ENCODE peak calls at places on chromosomes 1 and 21, in four cellular contexts. One of them, this sample, is unnamed.

GRCh38 chr1:869499-870244 is 54.1 kb upstream of the SAMD11 start:
- DNase-seq in GM23248: peak
- DNase-seq in fibroblast of lung: peak
- DNase-seq in K562: peak
- DNase-seq in this sample: peak

GRCh38 chr1:182120411-182121258 is 59.1 kb upstream of the ZNF648 start:
- DNase-seq in GM23248: no peak
- DNase-seq in fibroblast of lung: no peak
- DNase-seq in K562: no peak
- DNase-seq in this sample: no peak

GRCh38 chr1:227004796-227005195 is 64.7 kb downstream of the COQ8A start:
- DNase-seq in GM23248: no peak
- DNase-seq in fibroblast of lung: no peak
- DNase-seq in K562: no peak
- DNase-seq in this sample: no peak

GRCh38 chr1:221779771-221780170 is 37.9 kb upstream of the DUSP10 start:
- DNase-seq in GM23248: no peak
- DNase-seq in fibroblast of lung: no peak
- DNase-seq in K562: no peak
- DNase-seq in this sample: no peak

GRCh38 chr1:46483597-46483996 is 6.0 kb upstream of the DMBX1 start:
- DNase-seq in GM23248: no peak
- DNase-seq in fibroblast of lung: no peak
- DNase-seq in K562: no peak
- DNase-seq in this sample: no peak

GRCh38 chr1:165815725-165816124 is 11.7 kb upstream of the UCK2 start:
- DNase-seq in GM23248: peak
- DNase-seq in fibroblast of lung: no peak
- DNase-seq in K562: no peak
- DNase-seq in this sample: peak

GRCh38 chr1:223341111-223341510 is 22.9 kb downstream of the SUSD4 start:
- DNase-seq in GM23248: peak
- DNase-seq in fibroblast of lung: peak
- DNase-seq in K562: no peak
- DNase-seq in this sample: peak

GRCh38 chr21:25578070-25578961 is 29.0 kb downstream of the MRPL39 start:
- DNase-seq in GM23248: no peak
- DNase-seq in fibroblast of lung: no peak
- DNase-seq in K562: no peak
- DNase-seq in this sample: no peak

GRCh38 chr1:166233750-166234366 is 67.1 kb upstream of the FAM78B start:
- DNase-seq in GM23248: no peak
- DNase-seq in fibroblast of lung: no peak
- DNase-seq in K562: no peak
- DNase-seq in this sample: no peak

GRCh38 chr21:38680401-38680800 is 125.3 kb upstream of the ETS2 start:
- DNase-seq in GM23248: peak
- DNase-seq in fibroblast of lung: no peak
- DNase-seq in K562: no peak
- DNase-seq in this sample: no peak

GRCh38 chr1:208245185-208245705 is 1.1 kb upstream of the PLXNA2 start:
- DNase-seq in GM23248: peak
- DNase-seq in fibroblast of lung: peak
- DNase-seq in K562: peak
- DNase-seq in this sample: peak

GRCh38 chr1:208242829-208243521 is 1.2 kb downstream of the PLXNA2 start:
- DNase-seq in GM23248: peak
- DNase-seq in fibroblast of lung: peak
- DNase-seq in K562: peak
- DNase-seq in this sample: peak

GRCh38 chr1:208244584-208244916 is 366 bp upstream of the PLXNA2 start:
- DNase-seq in GM23248: no peak
- DNase-seq in fibroblast of lung: no peak
- DNase-seq in K562: no peak
- DNase-seq in this sample: no peak

GRCh38 chr1:208243522-208243850 is 698 bp downstream of the PLXNA2 start:
- DNase-seq in GM23248: peak
- DNase-seq in fibroblast of lung: no peak
- DNase-seq in K562: peak
- DNase-seq in this sample: no peak

GRCh38 chr1:208243851-208244583 is at the start of gene PLXNA2:
- DNase-seq in GM23248: peak
- DNase-seq in fibroblast of lung: peak
- DNase-seq in K562: peak
- DNase-seq in this sample: peak
- TF ChIP-seq EZH2 in GM23248: no peak
- TF ChIP-seq EZH2 in fibroblast of lung: no peak
- TF ChIP-seq EZH2 in K562: no peak
- TF ChIP-seq EZH2 in this sample: no peak

GRCh38 chr1:118999348-119000071 is 11.4 kb upstream of the TBX15 start:
- DNase-seq in GM23248: no peak
- DNase-seq in fibroblast of lung: no peak
- DNase-seq in K562: no peak
- DNase-seq in this sample: no peak

GRCh38 chr1:119003413-119004128 is 15.4 kb upstream of the TBX15 start:
- DNase-seq in GM23248: no peak
- DNase-seq in fibroblast of lung: no peak
- DNase-seq in K562: no peak
- DNase-seq in this sample: no peak

GRCh38 chr1:119001181-119002018 is 13.3 kb upstream of the TBX15 start:
- DNase-seq in GM23248: peak
- DNase-seq in fibroblast of lung: no peak
- DNase-seq in K562: no peak
- DNase-seq in this sample: no peak

GRCh38 chr1:118998171-118998570 is 10.0 kb upstream of the TBX15 start:
- DNase-seq in GM23248: no peak
- DNase-seq in fibroblast of lung: no peak
- DNase-seq in K562: no peak
- DNase-seq in this sample: no peak

DNA sequence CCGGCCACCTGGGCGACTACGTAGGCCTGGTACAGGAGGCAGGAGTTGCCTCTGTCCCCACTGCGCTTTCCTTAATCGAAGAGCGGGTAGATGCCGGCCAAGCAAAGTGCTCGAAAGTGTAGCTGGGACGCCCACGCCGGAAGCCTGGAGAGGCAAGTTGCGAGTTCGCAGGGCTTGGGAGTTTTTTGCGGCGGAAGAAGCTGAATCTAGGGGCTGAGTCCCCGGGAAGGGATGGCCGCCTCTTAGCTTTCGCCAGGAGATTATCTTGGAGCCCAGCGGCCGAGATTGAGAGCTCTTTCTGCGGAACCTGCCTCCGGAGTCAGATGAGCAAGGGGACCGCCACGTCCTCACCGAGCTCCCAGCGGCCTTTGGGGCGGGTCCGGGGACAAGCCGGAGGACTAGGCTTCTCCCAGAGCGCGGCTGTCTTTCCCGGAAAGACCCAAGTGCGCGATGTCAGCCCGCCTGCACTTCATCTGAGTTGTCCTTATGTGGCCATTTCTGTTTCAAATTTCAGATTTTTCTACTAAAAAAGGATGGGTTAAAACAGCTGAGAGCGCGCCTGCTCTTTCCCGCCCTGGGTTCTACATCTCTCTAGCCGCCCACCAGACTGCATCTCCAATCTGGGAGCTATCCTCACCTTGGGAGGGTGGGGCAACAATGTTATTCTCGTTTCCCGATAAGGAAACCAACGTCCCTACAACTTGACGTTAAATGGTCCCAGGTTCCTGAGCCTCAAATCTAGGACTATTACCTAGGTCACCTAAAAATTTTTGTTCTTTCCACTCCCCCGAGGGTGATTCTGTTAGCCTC is 12.4 kb upstream of the TBX15 start:
- DNase-seq in GM23248: peak
- DNase-seq in fibroblast of lung: no peak
- DNase-seq in K562: no peak
- DNase-seq in this sample: no peak
- TF ChIP-seq EZH2 in GM23248: no peak
- TF ChIP-seq EZH2 in fibroblast of lung: peak
- TF ChIP-seq EZH2 in K562: no peak
- TF ChIP-seq EZH2 in this sample: peak

GRCh38 chr1:18645172-18646090 is 14.8 kb downstream of the PAX7 start:
- DNase-seq in GM23248: no peak
- DNase-seq in fibroblast of lung: no peak
- DNase-seq in K562: no peak
- DNase-seq in this sample: no peak

GRCh38 chr1:18644469-18645171 is 14.0 kb downstream of the PAX7 start:
- DNase-seq in GM23248: no peak
- DNase-seq in fibroblast of lung: no peak
- DNase-seq in K562: no peak
- DNase-seq in this sample: no peak

GRCh38 chr1:18643154-18644012 is 12.7 kb downstream of the PAX7 start:
- DNase-seq in GM23248: no peak
- DNase-seq in fibroblast of lung: no peak
- DNase-seq in K562: no peak
- DNase-seq in this sample: no peak

GRCh38 chr1:18642278-18643095 is 11.8 kb downstream of the PAX7 start:
- DNase-seq in GM23248: no peak
- DNase-seq in fibroblast of lung: no peak
- DNase-seq in K562: no peak
- DNase-seq in this sample: no peak

GRCh38 chr1:18644013-18644399 is 13.4 kb downstream of the PAX7 start:
- DNase-seq in GM23248: no peak
- DNase-seq in fibroblast of lung: no peak
- DNase-seq in K562: no peak
- DNase-seq in this sample: no peak
- TF ChIP-seq EZH2 in GM23248: no peak
- TF ChIP-seq EZH2 in fibroblast of lung: no peak
- TF ChIP-seq EZH2 in K562: no peak
- TF ChIP-seq EZH2 in this sample: no peak

GRCh38 chr1:52423055-52423454 is 18.7 kb downstream of the PRPF38A start:
- DNase-seq in GM23248: no peak
- DNase-seq in fibroblast of lung: no peak
- DNase-seq in K562: no peak
- DNase-seq in this sample: no peak

GRCh38 chr1:52424238-52424637 is 19.8 kb downstream of the PRPF38A start:
- DNase-seq in GM23248: peak
- DNase-seq in fibroblast of lung: no peak
- DNase-seq in K562: no peak
- DNase-seq in this sample: no peak

GRCh38 chr1:52423771-52424170 is 19.4 kb downstream of the PRPF38A start:
- DNase-seq in GM23248: no peak
- DNase-seq in fibroblast of lung: no peak
- DNase-seq in K562: no peak
- DNase-seq in this sample: no peak

GRCh38 chr1:52426391-52426790 is 22.0 kb downstream of the PRPF38A start:
- DNase-seq in GM23248: peak
- DNase-seq in fibroblast of lung: peak
- DNase-seq in K562: no peak
- DNase-seq in this sample: peak

GRCh38 chr1:52424757-52425265 is 20.4 kb downstream of the PRPF38A start:
- DNase-seq in GM23248: no peak
- DNase-seq in fibroblast of lung: peak
- DNase-seq in K562: no peak
- DNase-seq in this sample: no peak
- TF ChIP-seq EZH2 in GM23248: no peak
- TF ChIP-seq EZH2 in fibroblast of lung: no peak
- TF ChIP-seq EZH2 in K562: no peak
- TF ChIP-seq EZH2 in this sample: no peak

DNA sequence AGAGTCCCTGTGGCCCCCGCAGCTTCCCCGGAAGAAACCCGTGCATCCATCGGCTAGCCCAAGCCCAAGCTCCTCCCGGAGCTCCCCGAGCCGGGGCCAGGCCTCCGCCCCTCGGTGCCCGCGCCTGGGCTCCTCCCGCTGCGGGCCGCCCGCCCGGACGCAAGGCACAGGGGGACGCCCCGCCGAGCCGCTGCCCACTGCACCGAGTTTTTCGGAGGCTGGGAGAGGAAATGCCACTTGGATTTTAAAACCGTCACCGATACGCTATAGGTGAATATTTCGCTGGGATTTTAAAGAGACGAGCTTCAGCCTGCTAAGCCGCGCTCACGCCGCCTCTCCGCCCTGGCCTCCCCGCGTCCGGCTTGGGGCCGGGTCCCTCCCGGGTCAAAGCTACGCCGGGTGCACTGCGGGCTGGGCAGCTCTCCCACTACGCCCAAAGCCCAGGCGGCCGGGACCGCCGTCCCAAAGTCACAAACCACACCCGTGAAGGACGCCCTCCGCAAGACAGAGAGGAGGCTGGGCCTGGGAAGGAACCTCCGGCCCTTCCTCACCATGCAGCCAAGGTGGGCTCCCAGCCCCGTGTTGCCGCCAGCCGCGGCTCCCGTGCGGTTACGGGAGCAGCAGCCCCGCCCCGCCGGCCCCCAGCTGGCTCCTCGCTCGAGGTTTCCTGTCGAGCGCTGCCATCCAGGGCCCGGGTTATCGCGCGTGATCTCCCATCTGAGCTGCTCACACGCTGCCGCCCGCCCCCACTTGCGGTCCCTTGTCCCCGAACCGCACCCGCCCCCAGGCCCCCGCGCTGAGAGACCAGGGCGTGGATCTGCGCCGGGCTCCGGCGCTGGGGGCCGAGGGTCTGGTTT is 63.2 kb downstream of the CD247 start:
- DNase-seq in GM23248: peak
- DNase-seq in fibroblast of lung: peak
- DNase-seq in K562: peak
- DNase-seq in this sample: peak
- TF ChIP-seq EZH2 in GM23248: no peak
- TF ChIP-seq EZH2 in fibroblast of lung: no peak
- TF ChIP-seq EZH2 in K562: no peak
- TF ChIP-seq EZH2 in this sample: no peak

GRCh38 chr1:42958488-42959317 is at the start of gene SLC2A1:
- DNase-seq in GM23248: peak
- DNase-seq in fibroblast of lung: peak
- DNase-seq in K562: peak
- DNase-seq in this sample: peak
- TF ChIP-seq EZH2 in GM23248: no peak
- TF ChIP-seq EZH2 in fibroblast of lung: no peak
- TF ChIP-seq EZH2 in K562: no peak
- TF ChIP-seq EZH2 in this sample: no peak

GRCh38 chr1:50427818-50428779 is 4.9 kb upstream of the DMRTA2 start:
- DNase-seq in GM23248: no peak
- DNase-seq in fibroblast of lung: no peak
- DNase-seq in K562: no peak
- DNase-seq in this sample: no peak
- TF ChIP-seq EZH2 in GM23248: peak
- TF ChIP-seq EZH2 in fibroblast of lung: peak
- TF ChIP-seq EZH2 in K562: no peak
- TF ChIP-seq EZH2 in this sample: peak

DNA sequence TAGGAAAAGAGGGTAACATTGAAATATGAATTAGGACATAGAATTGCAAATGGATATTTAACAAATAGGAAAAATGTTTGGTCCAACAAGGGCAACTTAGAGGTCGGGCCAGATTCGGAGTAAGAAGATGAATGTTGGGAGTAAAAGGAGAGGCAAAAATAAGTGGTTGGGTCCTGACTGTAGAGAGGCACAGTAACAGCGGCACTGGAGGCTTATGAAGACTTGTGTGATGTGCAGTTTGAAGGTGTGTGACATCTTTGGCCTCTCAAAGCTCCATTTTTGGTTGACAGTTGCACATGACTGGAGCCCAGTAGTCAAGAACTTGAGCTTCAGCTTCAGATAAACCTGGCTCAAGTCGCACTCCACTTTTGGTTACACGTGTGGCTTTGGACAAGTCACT is 109.9 kb upstream of the PAXBP1 start:
- DNase-seq in GM23248: no peak
- DNase-seq in fibroblast of lung: no peak
- DNase-seq in K562: no peak
- DNase-seq in this sample: no peak
- TF ChIP-seq EZH2 in GM23248: no peak
- TF ChIP-seq EZH2 in fibroblast of lung: no peak
- TF ChIP-seq EZH2 in K562: no peak
- TF ChIP-seq EZH2 in this sample: no peak